ENCODE peak calls at places on chromosomes 3 and 15, in six cellular contexts. One of them, this sample, is unnamed.

GRCh38 chr3:126201168-126201567 is 20.8 kb upstream of the ALDH1L1 start:
- DNase-seq in psoas muscle: no peak
- DNase-seq in astrocyte of the spinal cord: no peak
- DNase-seq in fibroblast of lung: no peak
- DNase-seq in dorsolateral prefrontal cortex: no peak
- DNase-seq in A549: no peak
- DNase-seq in this sample: no peak

GRCh38 chr3:40169983-40170382 is 139.5 kb upstream of the EIF1B start:
- DNase-seq in psoas muscle: no peak
- DNase-seq in astrocyte of the spinal cord: no peak
- DNase-seq in fibroblast of lung: no peak
- DNase-seq in dorsolateral prefrontal cortex: no peak
- DNase-seq in A549: no peak
- DNase-seq in this sample: no peak

GRCh38 chr3:36993326-36994283 is at the start of gene MLH1:
- DNase-seq in psoas muscle: peak
- DNase-seq in astrocyte of the spinal cord: peak
- DNase-seq in fibroblast of lung: peak
- DNase-seq in dorsolateral prefrontal cortex: peak
- DNase-seq in A549: peak
- DNase-seq in this sample: peak

GRCh38 chr3:66181764-66182163 is 39.0 kb upstream of the SLC25A26 start:
- DNase-seq in psoas muscle: no peak
- DNase-seq in astrocyte of the spinal cord: no peak
- DNase-seq in fibroblast of lung: no peak
- DNase-seq in dorsolateral prefrontal cortex: no peak
- DNase-seq in A549: no peak
- DNase-seq in this sample: no peak

GRCh38 chr3:192080336-192080735 is 619.4 kb downstream of the PYDC2 start:
- DNase-seq in psoas muscle: no peak
- DNase-seq in astrocyte of the spinal cord: no peak
- DNase-seq in fibroblast of lung: no peak
- DNase-seq in dorsolateral prefrontal cortex: no peak
- DNase-seq in A549: no peak
- DNase-seq in this sample: no peak

GRCh38 chr3:129992781-129993180 is 18.3 kb downstream of the TRH start:
- DNase-seq in psoas muscle: no peak
- DNase-seq in astrocyte of the spinal cord: no peak
- DNase-seq in fibroblast of lung: peak
- DNase-seq in dorsolateral prefrontal cortex: no peak
- DNase-seq in A549: peak
- DNase-seq in this sample: peak

GRCh38 chr3:138834359-138835176 is at the start of gene PIK3CB:
- DNase-seq in psoas muscle: peak
- DNase-seq in astrocyte of the spinal cord: peak
- DNase-seq in fibroblast of lung: peak
- DNase-seq in dorsolateral prefrontal cortex: peak
- DNase-seq in A549: peak
- DNase-seq in this sample: peak

GRCh38 chr3:168081856-168082255 is 13.9 kb downstream of the GOLIM4 start:
- DNase-seq in psoas muscle: no peak
- DNase-seq in astrocyte of the spinal cord: no peak
- DNase-seq in fibroblast of lung: no peak
- DNase-seq in dorsolateral prefrontal cortex: no peak
- DNase-seq in A549: no peak
- DNase-seq in this sample: no peak

GRCh38 chr3:12182687-12183441 is 24.2 kb upstream of the TIMP4 start:
- DNase-seq in psoas muscle: no peak
- DNase-seq in astrocyte of the spinal cord: no peak
- DNase-seq in fibroblast of lung: no peak
- DNase-seq in dorsolateral prefrontal cortex: no peak
- DNase-seq in A549: no peak
- DNase-seq in this sample: no peak

GRCh38 chr15:100520132-100520921 is 8.4 kb downstream of the CERS3 start:
- DNase-seq in psoas muscle: no peak
- DNase-seq in astrocyte of the spinal cord: no peak
- DNase-seq in fibroblast of lung: no peak
- DNase-seq in dorsolateral prefrontal cortex: no peak
- DNase-seq in A549: no peak
- DNase-seq in this sample: no peak

GRCh38 chr15:87609909-87610308 is 646.6 kb downstream of the NTRK3 start:
- DNase-seq in psoas muscle: no peak
- DNase-seq in astrocyte of the spinal cord: no peak
- DNase-seq in fibroblast of lung: no peak
- DNase-seq in dorsolateral prefrontal cortex: no peak
- DNase-seq in A549: no peak
- DNase-seq in this sample: no peak

GRCh38 chr3:51709004-51709420 is 2.1 kb downstream of the GRM2 start:
- DNase-seq in psoas muscle: peak
- DNase-seq in astrocyte of the spinal cord: no peak
- DNase-seq in fibroblast of lung: no peak
- DNase-seq in dorsolateral prefrontal cortex: peak
- DNase-seq in A549: no peak
- DNase-seq in this sample: no peak

GRCh38 chr15:50940506-50940905 is 32.0 kb downstream of the AP4E1 start:
- DNase-seq in psoas muscle: no peak
- DNase-seq in astrocyte of the spinal cord: peak
- DNase-seq in fibroblast of lung: peak
- DNase-seq in dorsolateral prefrontal cortex: no peak
- DNase-seq in A549: no peak
- DNase-seq in this sample: no peak

GRCh38 chr15:74134387-74135027 is 4.1 kb downstream of the ISLR2 start:
- DNase-seq in psoas muscle: peak
- DNase-seq in astrocyte of the spinal cord: peak
- DNase-seq in fibroblast of lung: peak
- DNase-seq in dorsolateral prefrontal cortex: no peak
- DNase-seq in A549: no peak
- DNase-seq in this sample: peak

GRCh38 chr15:77909131-77909940 is 168.2 kb downstream of the TBC1D2B start:
- DNase-seq in psoas muscle: peak
- DNase-seq in astrocyte of the spinal cord: no peak
- DNase-seq in fibroblast of lung: no peak
- DNase-seq in dorsolateral prefrontal cortex: no peak
- DNase-seq in A549: no peak
- DNase-seq in this sample: no peak

GRCh38 chr3:130849111-130849552 is 44.8 kb upstream of the ATP2C1 start:
- DNase-seq in psoas muscle: peak
- DNase-seq in astrocyte of the spinal cord: no peak
- DNase-seq in fibroblast of lung: no peak
- DNase-seq in dorsolateral prefrontal cortex: no peak
- DNase-seq in A549: no peak
- DNase-seq in this sample: no peak

GRCh38 chr3:6367171-6367570 is 493.7 kb upstream of the GRM7 start:
- DNase-seq in psoas muscle: no peak
- DNase-seq in astrocyte of the spinal cord: no peak
- DNase-seq in fibroblast of lung: no peak
- DNase-seq in dorsolateral prefrontal cortex: no peak
- DNase-seq in A549: no peak
- DNase-seq in this sample: no peak

GRCh38 chr3:177199206-177199765 is 2.0 kb upstream of the TBL1XR1 start:
- DNase-seq in psoas muscle: no peak
- DNase-seq in astrocyte of the spinal cord: no peak
- DNase-seq in fibroblast of lung: no peak
- DNase-seq in dorsolateral prefrontal cortex: no peak
- DNase-seq in A549: no peak
- DNase-seq in this sample: no peak

GRCh38 chr3:122307987-122308386 is 17.1 kb upstream of the CSTA start:
- DNase-seq in psoas muscle: no peak
- DNase-seq in astrocyte of the spinal cord: no peak
- DNase-seq in fibroblast of lung: no peak
- DNase-seq in dorsolateral prefrontal cortex: no peak
- DNase-seq in A549: no peak
- DNase-seq in this sample: no peak

GRCh38 chr15:33398555-33398954 is 87.8 kb downstream of the RYR3 start:
- DNase-seq in psoas muscle: no peak
- DNase-seq in astrocyte of the spinal cord: no peak
- DNase-seq in fibroblast of lung: no peak
- DNase-seq in dorsolateral prefrontal cortex: no peak
- DNase-seq in A549: no peak
- DNase-seq in this sample: no peak

GRCh38 chr3:190870125-190870524 is 7.6 kb upstream of the GMNC start:
- DNase-seq in psoas muscle: no peak
- DNase-seq in astrocyte of the spinal cord: no peak
- DNase-seq in fibroblast of lung: peak
- DNase-seq in dorsolateral prefrontal cortex: no peak
- DNase-seq in A549: no peak
- DNase-seq in this sample: no peak

GRCh38 chr3:136919799-136920580 is 37.8 kb upstream of the IL20RB start:
- DNase-seq in psoas muscle: no peak
- DNase-seq in astrocyte of the spinal cord: no peak
- DNase-seq in fibroblast of lung: no peak
- DNase-seq in dorsolateral prefrontal cortex: no peak
- DNase-seq in A549: no peak
- DNase-seq in this sample: no peak

GRCh38 chr3:13673207-13673606 is 124.3 kb downstream of the FBLN2 start:
- DNase-seq in psoas muscle: peak
- DNase-seq in astrocyte of the spinal cord: no peak
- DNase-seq in fibroblast of lung: no peak
- DNase-seq in dorsolateral prefrontal cortex: no peak
- DNase-seq in A549: peak
- DNase-seq in this sample: no peak

GRCh38 chr15:57654136-57654845 is 52.2 kb upstream of the POLR2M start:
- DNase-seq in psoas muscle: no peak
- DNase-seq in astrocyte of the spinal cord: no peak
- DNase-seq in fibroblast of lung: peak
- DNase-seq in dorsolateral prefrontal cortex: no peak
- DNase-seq in A549: no peak
- DNase-seq in this sample: no peak

DNA sequence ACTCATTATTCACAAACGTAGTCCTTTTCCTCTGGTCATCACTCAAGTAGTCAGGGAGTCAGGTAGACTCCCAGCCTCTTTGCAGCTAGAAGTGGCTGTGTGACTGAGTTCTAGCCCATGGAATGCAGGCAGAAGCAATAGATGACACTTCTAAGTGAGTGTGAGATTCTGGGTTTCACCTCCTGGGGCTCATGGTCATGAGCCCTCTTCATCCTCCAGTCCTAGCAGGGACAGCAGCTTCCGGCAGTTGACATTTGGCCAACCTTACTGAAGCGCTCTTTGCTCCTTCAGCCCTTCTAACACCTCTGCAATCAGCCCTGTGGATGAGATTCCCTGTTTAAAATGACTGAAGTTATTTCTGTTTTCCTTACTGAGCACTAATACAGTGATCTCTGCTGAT is 21.8 kb downstream of the SLC12A8 start:
- DNase-seq in psoas muscle: no peak
- DNase-seq in astrocyte of the spinal cord: no peak
- DNase-seq in fibroblast of lung: no peak
- DNase-seq in dorsolateral prefrontal cortex: no peak
- DNase-seq in A549: no peak
- DNase-seq in this sample: no peak
- TF ChIP-seq CTCF in psoas muscle: no peak
- TF ChIP-seq CTCF in astrocyte of the spinal cord: no peak
- TF ChIP-seq CTCF in fibroblast of lung: no peak
- TF ChIP-seq CTCF in dorsolateral prefrontal cortex: no peak
- TF ChIP-seq CTCF in A549: no peak
- TF ChIP-seq CTCF in this sample: no peak

GRCh38 chr3:157906627-157907026 is 199.6 kb downstream of the SHOX2 start:
- DNase-seq in psoas muscle: no peak
- DNase-seq in astrocyte of the spinal cord: no peak
- DNase-seq in fibroblast of lung: no peak
- DNase-seq in dorsolateral prefrontal cortex: no peak
- DNase-seq in A549: no peak
- DNase-seq in this sample: no peak
- TF ChIP-seq CTCF in psoas muscle: no peak
- TF ChIP-seq CTCF in astrocyte of the spinal cord: peak
- TF ChIP-seq CTCF in fibroblast of lung: no peak
- TF ChIP-seq CTCF in dorsolateral prefrontal cortex: no peak
- TF ChIP-seq CTCF in A549: no peak
- TF ChIP-seq CTCF in this sample: no peak

DNA sequence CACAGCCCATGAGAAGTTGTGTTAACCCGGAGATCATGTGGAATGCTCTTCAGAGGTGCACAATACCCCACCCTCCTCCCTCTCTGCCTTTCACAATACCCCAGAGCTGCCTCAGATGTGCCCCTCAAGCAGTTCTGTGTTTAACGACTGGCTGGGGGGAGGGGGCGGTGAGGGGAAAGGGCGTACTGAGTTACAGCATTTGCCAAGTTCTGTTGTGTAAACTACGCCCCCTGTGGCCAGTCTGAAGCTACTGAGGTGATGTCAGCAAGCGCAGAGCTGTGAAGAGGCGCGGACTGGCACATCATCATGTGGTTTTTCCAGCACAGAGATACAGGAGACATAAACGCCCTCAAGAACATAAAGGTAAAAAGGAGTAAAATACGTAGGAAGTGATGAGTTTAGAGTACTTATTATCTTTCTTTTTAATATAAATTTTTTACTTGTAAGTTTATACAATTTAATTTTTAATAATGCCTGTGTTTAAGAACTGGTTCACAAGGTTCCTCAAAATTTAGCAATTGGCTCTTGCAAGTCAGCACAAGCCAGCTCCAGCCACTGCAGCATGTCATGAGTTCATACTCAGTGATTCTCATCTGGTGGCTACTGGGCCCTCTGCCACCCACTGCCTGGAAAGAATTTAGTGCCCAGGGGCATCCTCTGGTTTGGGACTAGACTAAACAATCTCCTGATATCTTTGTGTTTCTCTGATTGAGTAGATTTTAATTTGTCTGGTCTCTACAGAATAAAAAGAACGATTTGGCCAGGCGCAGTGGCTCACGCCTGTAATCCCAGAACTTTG is 1.7 kb downstream of the EPB42 start:
- DNase-seq in psoas muscle: no peak
- DNase-seq in astrocyte of the spinal cord: peak
- DNase-seq in fibroblast of lung: peak
- DNase-seq in dorsolateral prefrontal cortex: no peak
- DNase-seq in A549: no peak
- DNase-seq in this sample: peak
- TF ChIP-seq CTCF in psoas muscle: no peak
- TF ChIP-seq CTCF in astrocyte of the spinal cord: peak
- TF ChIP-seq CTCF in fibroblast of lung: peak
- TF ChIP-seq CTCF in dorsolateral prefrontal cortex: no peak
- TF ChIP-seq CTCF in A549: no peak
- TF ChIP-seq CTCF in this sample: peak

GRCh38 chr15:60740787-60741354 is 261.9 kb upstream of the ICE2 start:
- DNase-seq in psoas muscle: no peak
- DNase-seq in astrocyte of the spinal cord: no peak
- DNase-seq in fibroblast of lung: no peak
- DNase-seq in dorsolateral prefrontal cortex: no peak
- DNase-seq in A549: no peak
- DNase-seq in this sample: no peak
- TF ChIP-seq CTCF in psoas muscle: no peak
- TF ChIP-seq CTCF in astrocyte of the spinal cord: no peak
- TF ChIP-seq CTCF in fibroblast of lung: no peak
- TF ChIP-seq CTCF in dorsolateral prefrontal cortex: no peak
- TF ChIP-seq CTCF in A549: no peak
- TF ChIP-seq CTCF in this sample: no peak